ENCODE peak calls at places on chromosomes 6 and 20, in six cellular contexts. K is A549, U is colonic mucosa, M is sigmoid colon, R is ovary, O is endothelial cell of umbilical vein. J is an unnamed sample. For H3K4me1, the result is how much of the 10 kb centered on the place peaks cover.

GRCh38 chr20:45100563-45101245 is at the start of gene KCNS1:
- DNase-seq in O (peak), U (no peak), R (no peak), K (no peak), M (no peak), J (no peak)

GRCh38 chr20:34724172-34724571 is 20.0 kb downstream of the TP53INP2 start:
- DNase-seq in U (no peak), R (no peak), O (no peak), M (no peak), K (no peak), J (no peak)

GRCh38 chr6:7062445-7063162 is 45.2 kb upstream of the RREB1 start:
- DNase-seq in M (no peak), O (peak), R (no peak), U (peak), K (no peak), J (no peak)

GRCh38 chr20:29419378-29419777 is 1838.1 kb upstream of the DEFB115 start:
- DNase-seq in R (no peak), U (no peak), O (no peak), K (no peak), M (no peak), J (no peak)

GRCh38 chr6:30325873-30326445 is 768 bp upstream of the TRIM39 start:
- DNase-seq in U (no peak), K (peak), R (peak), M (no peak), O (no peak), J (no peak)

GRCh38 chr6:82984720-82985119 is 80.9 kb downstream of the UBE3D start:
- DNase-seq in U (no peak), R (no peak), O (no peak), M (no peak), K (no peak), J (no peak)

GRCh38 chr6:15245361-15246216 is at the start of gene JARID2:
- DNase-seq in K (peak), R (peak), U (peak), O (peak), M (peak), J (peak)

GRCh38 chr6:83192871-83193746 is at the start of the genes PGM3 and RWDD2A:
- DNase-seq in U (peak), K (peak), O (peak), M (peak), R (peak), J (no peak)

GRCh38 chr6:142568857-142569597 is 267.2 kb downstream of the ADGRG6 start:
- DNase-seq in U (no peak), M (no peak), R (no peak), K (no peak), O (peak), J (no peak)

GRCh38 chr6:41966961-41967311 is 25.3 kb upstream of the CCND3 start:
- DNase-seq in K (peak), O (peak), U (no peak), M (peak), R (no peak), J (no peak)

GRCh38 chr6:12014027-12014872 is 2.1 kb downstream of the HIVEP1 start:
- DNase-seq in M (no peak), K (no peak), R (no peak), O (peak), U (no peak), J (no peak)

GRCh38 chr6:12012566-12013367 is 655 bp downstream of the HIVEP1 start:
- DNase-seq in U (peak), M (peak), O (peak), K (peak), R (peak), J (no peak)

GRCh38 chr6:12012231-12012565 is at the start of gene HIVEP1:
- DNase-seq in M (peak), R (peak), U (no peak), O (no peak), K (no peak), J (no peak)

GRCh38 chr6:12014873-12015149 is 2.7 kb downstream of the HIVEP1 start:
- DNase-seq in M (no peak), K (no peak), U (no peak), R (no peak), O (no peak), J (no peak)

GRCh38 chr6:12013368-12013617 is 1.2 kb downstream of the HIVEP1 start:
- DNase-seq in R (no peak), O (no peak), K (no peak), U (no peak), M (no peak), J (no peak)
- H3K27ac ChIP-seq in R (peak), O (peak), K (peak), U (peak), M (peak), J (peak)

DNA sequence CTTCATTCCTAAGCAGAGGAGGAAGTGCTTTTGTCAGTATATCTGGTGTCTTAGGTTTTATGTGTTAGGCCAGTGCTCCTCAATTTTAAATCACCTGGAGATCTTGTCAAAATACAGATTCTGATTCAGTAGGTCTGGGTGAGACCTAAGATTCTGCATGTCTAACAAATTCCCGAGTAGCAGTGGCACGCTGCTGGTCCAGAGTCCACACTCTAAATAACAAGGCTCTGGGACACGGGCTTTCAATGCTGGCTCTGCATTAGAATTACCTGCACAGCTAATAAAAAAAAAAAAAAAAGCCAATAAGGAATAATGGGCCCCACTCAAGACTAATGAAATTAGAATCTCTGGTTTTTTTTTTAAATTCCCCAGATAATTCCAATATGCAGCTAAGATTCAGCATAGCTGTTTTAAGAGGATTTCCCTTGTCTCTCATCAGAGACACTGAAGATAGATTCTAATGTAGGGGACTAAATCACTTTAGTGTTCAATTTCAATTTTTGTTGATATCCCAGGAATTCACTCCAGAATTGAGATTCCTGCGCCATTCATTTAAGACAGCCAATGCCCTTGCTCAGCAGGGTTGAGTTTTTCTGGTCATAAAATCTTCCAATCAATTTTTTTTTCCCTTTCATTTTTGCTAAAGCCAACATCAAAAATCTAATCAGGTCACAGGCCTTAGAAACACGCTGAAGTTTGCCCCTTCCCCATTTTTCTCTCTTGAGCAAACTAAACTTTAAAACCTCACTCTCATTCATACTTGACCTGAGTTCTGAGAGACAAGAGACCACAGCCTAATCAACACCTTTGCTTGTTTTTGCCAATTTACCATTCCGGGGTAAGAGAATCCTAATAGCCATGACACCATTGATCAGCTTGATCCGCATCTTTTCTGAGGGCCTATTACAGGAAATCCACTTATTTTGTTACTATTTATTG is 2.4 kb downstream of the TDP2 start:
- DNase-seq in R (no peak), M (no peak), O (no peak), K (no peak), U (peak), J (no peak)
- H3K4me1 ChIP-seq in R (under half), M (under half), O (under half), K (half or more), U (under half), J (half or more)

GRCh38 chr6:158170656-158171081 is 2.5 kb downstream of the GTF2H5 start:
- DNase-seq in K (no peak), U (no peak), R (no peak), M (no peak), O (peak), J (no peak)
- H3K27ac ChIP-seq in K (no peak), U (no peak), R (no peak), M (peak), O (no peak), J (no peak)

DNA sequence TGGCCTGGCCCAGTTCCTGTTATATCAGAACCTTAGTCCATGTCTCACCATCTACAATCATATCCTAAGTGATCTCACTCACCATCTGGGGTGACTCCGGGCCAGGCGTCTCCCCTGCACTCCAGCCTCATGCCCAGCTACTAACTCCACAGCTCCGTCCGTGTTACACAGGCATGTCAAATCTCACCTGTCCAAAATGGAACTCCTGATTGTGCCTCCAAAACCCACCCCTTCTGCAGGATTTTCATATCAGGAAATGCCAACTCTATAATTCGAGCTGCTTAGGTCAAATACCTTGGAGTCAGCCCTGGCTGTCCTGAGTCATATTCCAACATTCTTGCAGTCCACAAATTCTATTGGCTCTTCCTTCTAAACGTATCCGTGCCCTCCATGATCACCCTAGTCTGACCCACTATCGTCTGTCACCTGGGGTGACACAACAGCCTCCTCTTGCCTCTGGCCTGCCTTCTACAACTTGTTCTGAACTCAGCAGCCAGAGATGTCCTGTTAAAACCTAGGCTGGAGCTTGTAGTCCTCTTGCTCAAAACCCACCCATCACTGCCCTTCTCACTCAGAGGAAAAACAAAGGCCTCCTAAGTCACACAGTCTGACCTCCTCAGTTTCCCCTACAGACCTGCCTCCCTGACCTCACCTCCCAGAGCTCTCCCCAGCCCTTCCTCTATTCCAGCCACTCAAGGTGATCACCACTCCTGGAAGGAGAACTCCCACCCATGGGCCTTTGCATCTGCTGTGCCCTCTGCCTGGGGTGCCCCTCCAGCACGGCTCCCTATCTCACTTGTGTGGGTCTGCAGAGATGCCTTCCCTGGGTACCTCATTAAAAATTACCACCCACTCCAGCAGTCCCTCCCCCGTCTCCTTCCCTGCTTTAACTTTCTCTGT is 85.3 kb upstream of the SIRPA start:
- DNase-seq in U (no peak), R (no peak), O (peak), K (peak), M (no peak), J (peak)
- H3K4me1 ChIP-seq in U (under half), R (under half), O (under half), K (half or more), M (under half), J (under half)

GRCh38 chr6:27791182-27791939 is 120.8 kb downstream of the OR2B2 start:
- DNase-seq in M (peak), O (peak), U (peak), R (peak), K (peak), J (no peak)
- H3K27ac ChIP-seq in M (peak), O (no peak), U (peak), R (peak), K (peak), J (peak)

GRCh38 chr6:3741477-3741871 is 10.0 kb downstream of the PXDC1 start:
- DNase-seq in K (no peak), U (no peak), O (no peak), R (no peak), M (no peak), J (no peak)

GRCh38 chr6:3744211-3744900 is 7.2 kb downstream of the PXDC1 start:
- DNase-seq in R (no peak), M (no peak), U (no peak), O (peak), K (no peak), J (no peak)

GRCh38 chr6:3743541-3743940 is 8.0 kb downstream of the PXDC1 start:
- DNase-seq in M (no peak), U (no peak), K (no peak), R (no peak), O (no peak), J (no peak)

GRCh38 chr6:3742076-3742425 is 9.5 kb downstream of the PXDC1 start:
- DNase-seq in K (no peak), M (no peak), U (no peak), O (no peak), R (no peak), J (no peak)

DNA sequence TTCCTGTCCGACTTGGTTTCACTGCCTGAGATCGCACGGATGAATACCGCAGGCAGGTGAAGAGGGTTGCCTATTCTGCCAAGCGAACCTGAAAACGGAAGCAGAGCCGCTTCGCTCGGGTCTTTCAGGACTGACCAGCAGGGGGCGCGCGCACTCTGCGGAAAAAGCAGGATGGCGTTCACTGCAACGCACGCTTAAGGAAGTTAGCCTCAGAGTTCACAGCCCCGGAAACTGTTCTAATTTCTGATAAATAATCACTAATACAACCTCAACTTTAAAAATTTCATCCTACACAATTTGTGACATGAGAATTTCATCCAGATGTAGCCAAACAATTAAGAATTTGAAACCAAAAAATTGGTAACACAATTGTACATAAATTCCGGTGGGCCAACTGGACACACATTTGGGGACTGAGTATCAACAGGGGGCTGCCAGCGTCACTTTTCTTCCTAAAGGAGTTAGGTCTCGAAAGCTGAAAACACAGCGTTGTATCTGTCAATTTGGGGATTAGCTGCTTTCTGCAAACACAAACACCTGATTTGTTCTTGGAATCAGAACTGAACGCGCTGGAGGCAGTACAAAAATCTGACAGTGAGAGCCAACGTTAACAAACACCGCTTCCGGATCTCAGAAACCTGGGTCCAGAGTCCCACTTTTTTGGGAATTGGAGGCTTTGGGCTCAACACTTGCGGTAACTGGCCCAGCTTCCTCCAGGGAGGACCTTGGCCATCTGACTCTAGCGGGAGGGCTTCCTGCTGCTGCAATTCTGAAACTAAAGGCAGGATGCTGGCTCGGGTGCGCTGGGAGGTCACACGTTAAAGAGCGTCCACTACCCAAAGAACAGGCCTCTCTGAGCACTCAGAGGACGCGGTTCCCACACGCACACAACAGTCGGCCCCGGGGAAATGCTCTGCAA is 8.8 kb downstream of the PXDC1 start:
- DNase-seq in M (peak), O (peak), R (peak), K (peak), U (peak), J (peak)
- H3K4me1 ChIP-seq in M (under half), O (half or more), R (under half), K (under half), U (under half), J (half or more)